ENCODE peak calls at places on chromosomes 7 and 10, in six cellular contexts. U is GM12865, M is astrocyte of the spinal cord, P is lower lobe of right lung, A is foreskin fibroblast, K is bronchial epithelial cell. F is an unnamed sample.

GRCh38 chr10:98929709-98930108 is 305.9 kb downstream of the HPSE2 start:
- DNase-seq in K (no peak), P (no peak), M (no peak), U (no peak), A (no peak), F (no peak)

GRCh38 chr10:48291190-48291589 is 15.3 kb upstream of the MAPK8 start:
- DNase-seq in U (no peak), K (no peak), A (no peak), P (no peak), M (no peak), F (no peak)

GRCh38 chr7:132276986-132277716 is 299.1 kb downstream of the PLXNA4 start:
- DNase-seq in A (peak; percentile 20), U (no peak), K (peak; percentile 28), M (no peak), P (no peak), F (no peak)

GRCh38 chr10:23155166-23155565 is 36.9 kb upstream of the PTF1A start:
- DNase-seq in K (peak; percentile 27), P (no peak), U (no peak), A (no peak), M (no peak), F (no peak)

GRCh38 chr10:78177431-78178185 is 143.9 kb downstream of the RPS24 start:
- DNase-seq in K (no peak), U (no peak), M (no peak), A (no peak), P (no peak), F (no peak)

GRCh38 chr10:117334075-117334474 is 41.2 kb downstream of the PDZD8 start:
- DNase-seq in A (no peak), P (no peak), U (no peak), K (no peak), M (peak; percentile 40), F (no peak)

GRCh38 chr7:98216941-98217622 is 5.8 kb downstream of the BHLHA15 start:
- DNase-seq in M (no peak), A (no peak), P (peak; percentile 38), U (no peak), K (no peak), F (peak; percentile 67)

GRCh38 chr10:43667736-43668371 is 19.2 kb upstream of the ZNF32 start:
- DNase-seq in M (no peak), P (no peak), U (no peak), K (no peak), A (no peak), F (no peak)

GRCh38 chr10:48511855-48512191 is 93.0 kb downstream of the ARHGAP22 start:
- DNase-seq in K (no peak), U (no peak), P (no peak), M (no peak), A (no peak), F (no peak)

GRCh38 chr7:98286093-98286525 is 4.6 kb downstream of the BRI3 start:
- DNase-seq in P (peak; percentile 80), K (peak; percentile 79), U (no peak), M (peak; percentile 29), A (peak; percentile 80), F (peak; percentile 84)

GRCh38 chr10:131822694-131823245 is 78.0 kb upstream of the PPP2R2D start:
- DNase-seq in A (no peak), P (peak; percentile 28), U (no peak), M (no peak), K (no peak), F (no peak)

GRCh38 chr10:77234599-77234998 is 403.0 kb downstream of the KCNMA1 start:
- DNase-seq in K (no peak), A (no peak), P (no peak), U (no peak), M (no peak), F (no peak)

GRCh38 chr10:89115876-89116627 is 91.1 kb downstream of the CH25H start:
- DNase-seq in A (peak; percentile 76), K (peak; percentile 86), P (no peak), U (no peak), M (peak; percentile 79), F (no peak)

GRCh38 chr7:42618649-42619315 is 293.1 kb downstream of the C7orf25 start:
- DNase-seq in U (no peak), M (no peak), A (no peak), P (no peak), K (peak; percentile 58), F (no peak)

GRCh38 chr10:122147731-122148130 is 123.4 kb upstream of the BTBD16 start:
- DNase-seq in A (no peak), M (peak; percentile 76), P (no peak), U (no peak), K (no peak), F (no peak)

GRCh38 chr7:20330797-20331230 is at the start of gene ITGB8:
- DNase-seq in P (peak; percentile 56), K (no peak), M (no peak), U (peak; percentile 55), A (no peak), F (peak; percentile 83)

GRCh38 chr10:129676014-129676413 is 209.0 kb downstream of the MGMT start:
- DNase-seq in U (no peak), P (no peak), M (no peak), K (no peak), A (no peak), F (no peak)

GRCh38 chr10:44956176-44956575 is 3.4 kb upstream of the RASSF4 start:
- DNase-seq in M (no peak), P (no peak), A (no peak), U (no peak), K (no peak), F (no peak)

GRCh38 chr7:117323877-117324699 is 1.2 kb upstream of the WNT2 start:
- DNase-seq in K (no peak), M (peak; percentile 55), A (peak; percentile 15), U (peak; percentile 24), P (peak; percentile 56), F (peak; percentile 64)

GRCh38 chr10:110783509-110784103 is 88.1 kb upstream of the PDCD4 start:
- DNase-seq in M (no peak), P (no peak), K (no peak), A (no peak), U (no peak), F (no peak)
- H3K4me3 ChIP-seq in M (no peak overlapping the region), P (no peak overlapping the region), K (no peak overlapping the region), A (no peak overlapping the region), U (no peak overlapping the region), F (no peak overlapping the region)

GRCh38 chr10:102578782-102579181 is 65.5 kb upstream of the TRIM8 start:
- DNase-seq in M (no peak), P (no peak), K (no peak), A (no peak), U (no peak), F (no peak)

GRCh38 chr10:102581401-102581800 is 62.9 kb upstream of the TRIM8 start:
- DNase-seq in K (no peak), P (no peak), A (no peak), M (no peak), U (no peak), F (no peak)

GRCh38 chr10:102582181-102582580 is 62.1 kb upstream of the TRIM8 start:
- DNase-seq in A (no peak), P (no peak), M (no peak), K (no peak), U (no peak), F (no peak)

GRCh38 chr10:102579206-102579790 is 65.0 kb upstream of the TRIM8 start:
- DNase-seq in P (no peak), U (no peak), A (peak; percentile 25), M (peak; percentile 27), K (no peak), F (no peak)

DNA sequence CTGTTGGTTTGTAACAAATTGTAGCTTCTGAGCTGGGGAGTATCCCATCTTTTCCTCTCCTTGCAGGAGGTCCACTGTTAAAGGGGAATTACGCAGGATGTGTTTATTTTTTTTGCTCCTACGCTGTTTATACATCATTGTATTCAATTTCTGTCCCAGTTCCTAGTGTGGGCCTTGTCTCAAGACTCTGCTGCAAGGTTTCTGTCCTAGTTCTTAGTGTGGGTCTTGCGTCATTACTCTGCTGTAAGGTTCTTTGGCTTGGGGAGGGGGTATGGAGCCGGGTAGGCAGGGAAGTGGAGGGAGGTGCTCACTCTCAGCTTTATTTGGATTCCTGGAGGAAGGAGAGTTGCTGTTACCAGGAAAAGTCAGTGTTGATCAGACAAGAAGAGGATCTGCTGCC is 64.0 kb upstream of the TRIM8 start:
- DNase-seq in A (peak; percentile 41), P (no peak), M (peak; percentile 65), U (no peak), K (no peak), F (no peak)
- H3K4me3 ChIP-seq in A (no peak overlapping the region), P (no peak overlapping the region), M (no peak overlapping the region), U (no peak overlapping the region), K (no peak overlapping the region), F (no peak overlapping the region)

DNA sequence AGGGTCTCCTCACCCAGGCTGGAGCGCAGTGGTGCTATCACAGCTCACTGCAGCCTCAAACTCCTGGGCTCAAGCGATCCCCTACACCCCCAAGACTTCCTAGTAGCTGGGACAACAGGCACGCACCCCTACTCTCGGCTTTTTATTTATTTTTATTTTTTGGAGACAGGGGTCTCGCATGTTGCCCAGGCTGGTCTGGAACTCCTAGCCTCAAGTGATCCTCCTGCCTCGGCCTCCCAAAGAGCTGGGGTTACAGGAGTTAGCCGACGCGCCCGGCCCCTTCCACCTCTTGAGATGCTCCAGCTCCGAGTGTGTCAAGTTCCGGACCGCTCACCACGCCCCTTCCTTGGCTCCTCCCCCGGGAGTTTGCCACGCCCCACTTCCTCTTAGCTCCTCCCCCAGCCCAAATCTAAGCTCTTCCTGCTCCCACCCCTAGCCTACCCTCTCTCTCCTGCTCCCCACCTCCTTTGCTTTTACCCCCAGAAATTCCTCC is 6.3 kb downstream of the NAT16 start:
- DNase-seq in M (no peak), A (peak; percentile 46), U (peak; percentile 73), P (no peak), K (peak; percentile 63), F (no peak)
- H3K4me3 ChIP-seq in M (no peak overlapping the region), A (peak overlapping the region; percentile 29), U (no peak overlapping the region), P (peak overlapping the region; percentile 13), K (peak overlapping the region; percentile 20), F (no peak overlapping the region)

DNA sequence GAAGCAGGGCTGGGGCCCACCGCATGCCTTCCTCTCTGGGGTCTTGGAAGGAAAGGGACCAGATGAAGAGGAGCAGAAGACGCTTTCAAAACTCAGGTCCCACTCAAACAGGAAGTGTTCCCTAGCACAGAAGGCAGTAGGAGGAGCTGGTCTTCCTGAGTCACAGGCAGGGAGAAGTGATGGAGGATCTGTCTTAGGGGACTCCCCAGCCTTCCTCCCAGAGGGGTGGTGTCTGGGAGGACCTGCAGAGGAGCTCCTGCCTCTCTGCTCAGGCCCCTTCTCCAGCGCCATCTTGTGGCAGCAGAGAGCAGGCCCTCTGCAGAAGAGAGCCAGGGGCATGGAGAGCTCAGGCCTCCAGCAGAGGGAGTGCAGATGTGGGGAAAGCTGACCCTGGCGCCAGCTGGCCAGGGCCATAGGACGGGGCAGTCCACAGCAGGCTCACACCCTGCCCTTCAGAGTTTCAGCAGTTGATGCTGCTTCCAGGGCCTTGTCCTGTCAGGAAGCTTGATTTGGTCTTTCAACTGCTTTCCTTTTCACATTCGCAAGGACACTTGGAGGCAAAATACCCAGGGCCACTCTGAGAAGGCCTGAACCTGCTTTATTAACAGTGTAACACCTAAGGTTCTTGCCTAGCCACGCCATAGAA is 62.2 kb upstream of the TARP start:
- DNase-seq in A (peak; percentile 54), P (peak; percentile 90), M (peak; percentile 85), U (peak; percentile 93), K (peak; percentile 67), F (peak; percentile 91)
- H3K4me3 ChIP-seq in A (peak overlapping the region; percentile 7), P (peak overlapping the region; percentile 6), M (no peak overlapping the region), U (peak overlapping the region; percentile 34), K (no peak overlapping the region), F (no peak overlapping the region)

GRCh38 chr7:156942708-156943090 is 6.8 kb upstream of the NOM1 start:
- DNase-seq in K (peak; percentile 8), A (no peak), P (no peak), M (no peak), U (no peak), F (peak; percentile 70)
- H3K4me3 ChIP-seq in K (no peak overlapping the region), A (no peak overlapping the region), P (no peak overlapping the region), M (no peak overlapping the region), U (peak overlapping the region; percentile 10), F (no peak overlapping the region)

GRCh38 chr7:27200761-27201230 is 905 bp upstream of the HOXA13 start:
- DNase-seq in A (no peak), K (no peak), P (no peak), U (no peak), M (no peak), F (no peak)
- H3K4me3 ChIP-seq in A (peak overlapping the region; percentile 52), K (no peak overlapping the region), P (peak overlapping the region; percentile 37), U (peak overlapping the region; percentile 30), M (no peak overlapping the region), F (peak overlapping the region; percentile 35)